ENCODE peak calls at places on chromosomes 3 and 15, in five cellular contexts. One of them, this sample, is unnamed. For H3K27me3, the result is how much of the 10 kb centered on the place peaks cover.

GRCh38 chr15:66505818-66506217 is 692 bp downstream of the ZWILCH start:
- DNase-seq in uterus: no peak
- DNase-seq in testis: no peak
- DNase-seq in right atrium auricular region: no peak
- DNase-seq in HCT116: no peak
- DNase-seq in this sample: no peak

GRCh38 chr15:90338483-90338980 is 13.6 kb upstream of the ZNF774 start:
- DNase-seq in uterus: no peak
- DNase-seq in testis: no peak
- DNase-seq in right atrium auricular region: no peak
- DNase-seq in HCT116: no peak
- DNase-seq in this sample: no peak

GRCh38 chr3:7205535-7206331 is 344.8 kb downstream of the GRM7 start:
- DNase-seq in uterus: no peak
- DNase-seq in testis: no peak
- DNase-seq in right atrium auricular region: no peak
- DNase-seq in HCT116: no peak
- DNase-seq in this sample: no peak

GRCh38 chr3:133938770-133939495 is 43.3 kb upstream of the RAB6B start:
- DNase-seq in uterus: peak
- DNase-seq in testis: no peak
- DNase-seq in right atrium auricular region: no peak
- DNase-seq in HCT116: no peak
- DNase-seq in this sample: no peak

GRCh38 chr3:102450976-102451375 is 16.2 kb downstream of the ZPLD1 start:
- DNase-seq in uterus: no peak
- DNase-seq in testis: no peak
- DNase-seq in right atrium auricular region: no peak
- DNase-seq in HCT116: no peak
- DNase-seq in this sample: no peak

GRCh38 chr15:93265046-93265658 is 176.1 kb upstream of the RGMA start:
- DNase-seq in uterus: no peak
- DNase-seq in testis: no peak
- DNase-seq in right atrium auricular region: no peak
- DNase-seq in HCT116: no peak
- DNase-seq in this sample: no peak

GRCh38 chr3:24363242-24363641 is 131.4 kb downstream of the THRB start:
- DNase-seq in uterus: no peak
- DNase-seq in testis: no peak
- DNase-seq in right atrium auricular region: no peak
- DNase-seq in HCT116: no peak
- DNase-seq in this sample: no peak

GRCh38 chr15:70214266-70214665 is 116.5 kb upstream of the TLE3 start:
- DNase-seq in uterus: no peak
- DNase-seq in testis: no peak
- DNase-seq in right atrium auricular region: no peak
- DNase-seq in HCT116: no peak
- DNase-seq in this sample: no peak

DNA sequence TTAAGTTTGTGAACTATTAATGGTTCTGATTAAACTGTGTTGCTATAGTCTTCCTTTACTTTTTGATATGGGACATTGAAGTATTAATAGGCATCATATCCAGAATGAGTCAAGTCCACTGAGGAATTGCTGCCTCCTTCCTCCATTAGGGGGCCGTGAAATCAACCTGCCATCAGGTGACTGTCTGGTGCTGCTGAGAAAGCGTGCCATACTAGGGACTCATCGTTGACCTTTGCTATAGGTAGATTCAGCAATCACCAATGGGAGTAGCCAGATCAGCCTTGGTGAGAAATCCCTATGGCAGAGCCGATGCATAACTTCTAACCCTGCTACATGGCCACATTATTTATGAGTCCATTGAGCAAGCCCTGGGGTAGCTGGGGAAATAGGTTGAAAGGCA is 30.1 kb upstream of the SLC28A2 start:
- DNase-seq in uterus: no peak
- DNase-seq in testis: no peak
- DNase-seq in right atrium auricular region: no peak
- DNase-seq in HCT116: no peak
- DNase-seq in this sample: no peak
- TF ChIP-seq CTCF in uterus: no peak
- TF ChIP-seq CTCF in testis: no peak
- TF ChIP-seq CTCF in right atrium auricular region: no peak
- TF ChIP-seq CTCF in HCT116: no peak
- TF ChIP-seq CTCF in this sample: no peak

GRCh38 chr3:14518432-14518802 is 21.7 kb downstream of the GRIP2 start:
- DNase-seq in uterus: peak
- DNase-seq in testis: no peak
- DNase-seq in right atrium auricular region: no peak
- DNase-seq in HCT116: no peak
- DNase-seq in this sample: no peak
- H3K27me3 ChIP-seq in uterus: under half
- H3K27me3 ChIP-seq in testis: under half
- H3K27me3 ChIP-seq in right atrium auricular region: under half
- H3K27me3 ChIP-seq in HCT116: under half
- H3K27me3 ChIP-seq in this sample: under half

GRCh38 chr15:71449956-71450355 is 334.7 kb downstream of the THSD4 start:
- DNase-seq in uterus: no peak
- DNase-seq in testis: no peak
- DNase-seq in right atrium auricular region: no peak
- DNase-seq in HCT116: no peak
- DNase-seq in this sample: no peak

GRCh38 chr15:71447328-71448250 is 332.3 kb downstream of the THSD4 start:
- DNase-seq in uterus: no peak
- DNase-seq in testis: no peak
- DNase-seq in right atrium auricular region: no peak
- DNase-seq in HCT116: peak
- DNase-seq in this sample: no peak

GRCh38 chr15:71449363-71449762 is 334.1 kb downstream of the THSD4 start:
- DNase-seq in uterus: no peak
- DNase-seq in testis: no peak
- DNase-seq in right atrium auricular region: no peak
- DNase-seq in HCT116: no peak
- DNase-seq in this sample: no peak

GRCh38 chr15:71451080-71451479 is 335.8 kb downstream of the THSD4 start:
- DNase-seq in uterus: no peak
- DNase-seq in testis: no peak
- DNase-seq in right atrium auricular region: no peak
- DNase-seq in HCT116: no peak
- DNase-seq in this sample: no peak

DNA sequence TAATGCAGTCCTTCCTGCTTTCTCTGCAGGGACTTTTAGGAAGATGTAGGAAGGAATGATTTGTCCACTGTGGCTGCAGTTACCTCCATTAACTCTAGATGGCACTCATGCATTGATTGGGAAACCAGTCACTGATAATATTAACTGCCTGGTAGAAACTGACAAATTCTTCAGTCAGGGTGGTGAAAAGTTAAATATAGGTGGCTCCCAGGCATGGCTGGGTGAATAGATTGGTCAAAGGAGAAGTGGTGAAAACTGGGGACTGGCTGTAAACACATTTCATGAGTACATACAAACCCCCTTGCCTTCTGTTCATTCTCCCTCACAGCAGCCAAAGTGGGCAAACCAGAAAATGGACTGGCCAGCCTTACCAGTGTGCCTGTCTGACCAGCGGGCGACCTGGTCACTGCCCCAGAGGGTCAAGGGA is 333.4 kb downstream of the THSD4 start:
- DNase-seq in uterus: peak
- DNase-seq in testis: peak
- DNase-seq in right atrium auricular region: no peak
- DNase-seq in HCT116: peak
- DNase-seq in this sample: peak
- TF ChIP-seq CTCF in uterus: peak
- TF ChIP-seq CTCF in testis: peak
- TF ChIP-seq CTCF in right atrium auricular region: peak
- TF ChIP-seq CTCF in HCT116: peak
- TF ChIP-seq CTCF in this sample: peak

GRCh38 chr3:53496984-53497383 is 2.6 kb downstream of the CACNA1D start:
- DNase-seq in uterus: no peak
- DNase-seq in testis: no peak
- DNase-seq in right atrium auricular region: no peak
- DNase-seq in HCT116: no peak
- DNase-seq in this sample: no peak

GRCh38 chr3:53495518-53496501 is 1.4 kb downstream of the CACNA1D start:
- DNase-seq in uterus: no peak
- DNase-seq in testis: no peak
- DNase-seq in right atrium auricular region: no peak
- DNase-seq in HCT116: no peak
- DNase-seq in this sample: no peak

GRCh38 chr3:53493618-53493996 is 804 bp upstream of the CACNA1D start:
- DNase-seq in uterus: no peak
- DNase-seq in testis: no peak
- DNase-seq in right atrium auricular region: no peak
- DNase-seq in HCT116: no peak
- DNase-seq in this sample: no peak

GRCh38 chr3:53495091-53495517 is 693 bp downstream of the CACNA1D start:
- DNase-seq in uterus: no peak
- DNase-seq in testis: no peak
- DNase-seq in right atrium auricular region: no peak
- DNase-seq in HCT116: no peak
- DNase-seq in this sample: no peak

GRCh38 chr3:53493997-53494791 is at the start of gene CACNA1D:
- DNase-seq in uterus: peak
- DNase-seq in testis: peak
- DNase-seq in right atrium auricular region: no peak
- DNase-seq in HCT116: peak
- DNase-seq in this sample: peak
- H3K27me3 ChIP-seq in uterus: under half
- H3K27me3 ChIP-seq in testis: under half
- H3K27me3 ChIP-seq in right atrium auricular region: under half
- H3K27me3 ChIP-seq in HCT116: under half
- H3K27me3 ChIP-seq in this sample: under half

GRCh38 chr3:16529264-16529663 is 15.8 kb upstream of the RFTN1 start:
- DNase-seq in uterus: no peak
- DNase-seq in testis: no peak
- DNase-seq in right atrium auricular region: no peak
- DNase-seq in HCT116: no peak
- DNase-seq in this sample: no peak
- TF ChIP-seq CTCF in uterus: no peak
- TF ChIP-seq CTCF in testis: no peak
- TF ChIP-seq CTCF in right atrium auricular region: no peak
- TF ChIP-seq CTCF in HCT116: no peak
- TF ChIP-seq CTCF in this sample: no peak

GRCh38 chr3:184277366-184277765 is 1.5 kb downstream of the ECE2 start:
- DNase-seq in uterus: no peak
- DNase-seq in testis: no peak
- DNase-seq in right atrium auricular region: no peak
- DNase-seq in HCT116: no peak
- DNase-seq in this sample: no peak
- H3K27me3 ChIP-seq in uterus: under half
- H3K27me3 ChIP-seq in testis: under half
- H3K27me3 ChIP-seq in right atrium auricular region: under half
- H3K27me3 ChIP-seq in HCT116: under half
- H3K27me3 ChIP-seq in this sample: under half